ENCODE peak calls at places on chromosomes 3 and 15, in four cellular contexts. G is colonic mucosa, L is mesenchymal stem cell, R is fibroblast of lung. A is an unnamed sample. For H3K36me3, the result is how much of the 10 kb centered on the place peaks cover.

GRCh38 chr15:40825661-40826088 is 2.8 kb downstream of the PPP1R14D start:
- DNase-seq in G (peak), L (peak), R (peak), A (peak)

GRCh38 chr15:68311859-68312557 is 34.5 kb downstream of the FEM1B start:
- DNase-seq in G (no peak), L (no peak), R (no peak), A (no peak)

GRCh38 chr3:53318522-53318921 is 28.8 kb downstream of the DCP1A start:
- DNase-seq in G (no peak), L (no peak), R (peak), A (peak)

GRCh38 chr3:187291512-187292132 is at the start of gene MASP1:
- DNase-seq in G (no peak), L (peak), R (peak), A (no peak)

GRCh38 chr3:38566215-38566528 is 70.0 kb downstream of the EXOG start:
- DNase-seq in G (no peak), L (no peak), R (no peak), A (no peak)

GRCh38 chr15:101294731-101295606 is at the start of gene SNRPA1:
- DNase-seq in G (peak), L (peak), R (peak), A (peak)

GRCh38 chr15:40291088-40291574 is 8.3 kb upstream of the ANKRD63 start:
- DNase-seq in G (peak), L (peak), R (peak), A (peak)

GRCh38 chr3:128193153-128193552 is 39.9 kb downstream of the EEFSEC start:
- DNase-seq in G (no peak), L (no peak), R (no peak), A (no peak)

GRCh38 chr3:25863560-25863959 is 73.7 kb downstream of the OXSM start:
- DNase-seq in G (no peak), L (no peak), R (no peak), A (no peak)

GRCh38 chr3:37742574-37743212 is 119.0 kb upstream of the CTDSPL start:
- DNase-seq in G (no peak), L (no peak), R (no peak), A (no peak)

GRCh38 chr3:53530205-53530604 is 35.8 kb downstream of the CACNA1D start:
- DNase-seq in G (no peak), L (no peak), R (no peak), A (no peak)

GRCh38 chr15:42036991-42037390 is 16.1 kb upstream of the PLA2G4E start:
- DNase-seq in G (no peak), L (no peak), R (no peak), A (no peak)

GRCh38 chr3:150627557-150627956 is 24.4 kb downstream of the SELENOT start:
- DNase-seq in G (no peak), L (no peak), R (peak), A (peak)

DNA sequence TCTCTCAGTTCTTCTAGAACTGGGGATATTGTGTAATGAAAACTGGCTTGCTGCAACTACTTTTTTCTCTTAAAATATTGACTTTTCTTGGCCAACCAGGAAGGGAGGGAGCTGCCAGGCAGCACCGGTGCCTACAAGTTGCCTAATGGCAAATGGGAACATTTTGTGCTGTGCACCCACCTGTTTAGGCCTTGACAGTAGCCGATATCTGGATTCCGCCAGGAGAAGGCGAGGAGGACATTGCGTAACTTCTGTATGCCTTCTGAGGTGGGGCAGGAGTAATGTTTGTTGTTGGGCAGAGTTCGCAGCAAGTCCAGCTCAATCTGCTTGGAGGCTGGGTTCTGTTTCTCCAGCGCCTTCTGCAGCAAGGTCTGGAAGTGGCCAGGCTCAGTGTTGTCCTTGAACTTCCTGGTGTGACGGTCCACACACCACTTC is 64.9 kb downstream of the TBC1D2B start:
- DNase-seq in G (peak), L (no peak), R (no peak), A (peak)
- H3K36me3 ChIP-seq in G (under half), L (half or more), R (under half), A (half or more)

GRCh38 chr15:72271221-72271620 is 1.1 kb downstream of the PARP6 start:
- DNase-seq in G (no peak), L (no peak), R (no peak), A (no peak)
- H3K4me3 ChIP-seq in G (no peak), L (peak), R (peak), A (peak)

GRCh38 chr3:113255100-113255853 is 43.9 kb downstream of the BOC start:
- DNase-seq in G (no peak), L (no peak), R (no peak), A (no peak)
- H3K9ac ChIP-seq in G (no peak), L (peak), R (no peak), A (no peak)

DNA sequence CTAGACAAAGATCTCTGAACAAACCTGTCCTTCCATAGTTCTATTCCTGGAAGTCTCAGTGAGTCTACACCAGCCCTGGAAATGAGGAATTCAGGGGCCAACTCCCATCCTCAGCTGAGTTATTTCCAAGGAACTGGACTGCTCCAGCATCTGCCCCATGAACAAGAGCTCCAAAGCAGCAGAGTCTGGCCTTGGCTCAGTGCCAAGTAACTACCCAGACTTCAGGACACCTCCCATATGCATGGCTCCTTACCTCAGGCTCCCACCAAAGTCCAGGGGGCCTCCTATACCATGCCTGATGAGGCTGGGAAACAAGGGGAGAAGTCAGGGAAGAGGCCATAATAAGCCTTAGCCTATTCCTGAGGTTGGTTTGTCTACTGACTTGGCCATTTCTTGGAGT is 45.0 kb downstream of the FAIM start:
- DNase-seq in G (no peak), L (no peak), R (no peak), A (no peak)
- H3K36me3 ChIP-seq in G (under half), L (under half), R (under half), A (under half)

DNA sequence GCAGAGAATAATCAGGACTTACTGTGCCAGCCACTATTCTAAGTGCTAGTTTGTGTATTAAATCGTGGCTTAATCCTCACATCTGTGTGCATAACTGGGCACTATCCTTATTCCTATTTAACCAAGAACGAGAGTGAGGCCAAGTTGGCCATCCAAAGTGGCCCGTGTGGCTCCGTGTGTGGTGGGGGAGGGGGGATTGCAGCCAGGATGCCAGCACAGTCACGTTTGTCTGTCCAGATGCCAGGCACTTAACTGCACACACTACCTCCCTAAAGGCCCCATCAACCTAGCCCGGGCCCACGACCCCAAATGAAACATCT is 64.4 kb upstream of the POLG start:
- DNase-seq in G (no peak), L (no peak), R (no peak), A (no peak)
- H3K4me3 ChIP-seq in G (no peak), L (no peak), R (no peak), A (no peak)

DNA sequence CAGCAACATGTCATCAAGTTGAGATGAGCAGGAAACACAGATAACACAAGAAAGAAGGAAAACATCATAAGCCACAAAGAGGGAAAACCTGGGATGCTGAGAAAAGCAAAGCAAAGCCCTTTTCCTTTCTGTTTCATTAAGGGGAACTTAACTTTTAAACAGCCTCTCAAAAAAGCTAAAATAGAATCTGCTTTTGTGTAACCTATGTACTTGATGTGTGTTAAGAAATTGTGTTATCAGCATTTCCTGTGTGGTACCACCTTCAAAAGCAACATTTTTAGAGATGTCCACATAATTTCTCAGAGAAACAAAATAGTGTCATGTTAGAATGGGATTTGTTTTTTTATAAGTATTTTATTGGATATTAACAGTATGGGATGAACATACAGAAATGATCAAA is 206.2 kb downstream of the IL20RB start:
- DNase-seq in G (no peak), L (no peak), R (no peak), A (no peak)
- H3K9ac ChIP-seq in G (no peak), L (peak), R (no peak), A (no peak)

GRCh38 chr15:71880276-71880675 is 69.9 kb downstream of the NR2E3 start:
- DNase-seq in G (no peak), L (no peak), R (no peak), A (no peak)

GRCh38 chr15:71888797-71889196 is 78.4 kb downstream of the NR2E3 start:
- DNase-seq in G (no peak), L (no peak), R (no peak), A (no peak)

GRCh38 chr15:71889385-71889784 is 79.0 kb downstream of the NR2E3 start:
- DNase-seq in G (no peak), L (no peak), R (no peak), A (no peak)

GRCh38 chr15:71885390-71885789 is 75.0 kb downstream of the NR2E3 start:
- DNase-seq in G (no peak), L (no peak), R (no peak), A (no peak)

GRCh38 chr15:71883447-71883846 is 73.1 kb downstream of the NR2E3 start:
- DNase-seq in G (no peak), L (no peak), R (no peak), A (no peak)
- H3K36me3 ChIP-seq in G (under half), L (under half), R (under half), A (half or more)

GRCh38 chr3:66971891-66972551 is 26.1 kb upstream of the KBTBD8 start:
- DNase-seq in G (peak), L (peak), R (peak), A (peak)
- H3K4me3 ChIP-seq in G (peak), L (peak), R (peak), A (peak)

A was measured in adipocyte.